ENCODE peak calls at places on chromosomes 5 and 9, in eight cellular contexts. One of them, this sample, is unnamed.
A peak's percentile ranks its signal among the peaks of the same experiment; 100 is the strongest.

GRCh38 chr5:93008502-93009167 is 572.4 kb downstream of the NR2F1-AS1 start:
- DNase-seq in CD8-positive, alpha-beta T cell: no peak
- DNase-seq in cardiac muscle cell: peak; percentile 72
- DNase-seq in uterus: no peak
- DNase-seq in neural progenitor cell: no peak
- DNase-seq in astrocyte: peak; percentile 22
- DNase-seq in ovary: no peak
- DNase-seq in stomach: no peak
- DNase-seq in this sample: no peak

GRCh38 chr5:146025108-146025507 is 80.3 kb downstream of the PLAC8L1 start:
- DNase-seq in cardiac muscle cell: no peak
- DNase-seq in neural progenitor cell: no peak
- DNase-seq in stomach: peak; percentile 82
- DNase-seq in uterus: no peak
- DNase-seq in astrocyte: no peak
- DNase-seq in ovary: no peak
- DNase-seq in CD8-positive, alpha-beta T cell: no peak
- DNase-seq in this sample: no peak

GRCh38 chr5:173563246-173563645 is 53.2 kb downstream of the BOD1 start:
- DNase-seq in stomach: no peak
- DNase-seq in uterus: no peak
- DNase-seq in cardiac muscle cell: no peak
- DNase-seq in neural progenitor cell: no peak
- DNase-seq in ovary: no peak
- DNase-seq in astrocyte: no peak
- DNase-seq in CD8-positive, alpha-beta T cell: no peak
- DNase-seq in this sample: no peak

GRCh38 chr5:72624641-72625236 is 117.5 kb upstream of the ZNF366 start:
- DNase-seq in astrocyte: peak; percentile 66
- DNase-seq in uterus: peak; percentile 48
- DNase-seq in stomach: no peak
- DNase-seq in neural progenitor cell: no peak
- DNase-seq in ovary: no peak
- DNase-seq in cardiac muscle cell: peak; percentile 60
- DNase-seq in CD8-positive, alpha-beta T cell: no peak
- DNase-seq in this sample: no peak

GRCh38 chr5:112063878-112064615 is 307.1 kb upstream of the NREP start:
- DNase-seq in astrocyte: no peak
- DNase-seq in uterus: no peak
- DNase-seq in ovary: no peak
- DNase-seq in cardiac muscle cell: no peak
- DNase-seq in neural progenitor cell: no peak
- DNase-seq in CD8-positive, alpha-beta T cell: no peak
- DNase-seq in stomach: no peak
- DNase-seq in this sample: peak; percentile 33

GRCh38 chr5:117093653-117094052 is 519.0 kb upstream of the SEMA6A start:
- DNase-seq in stomach: no peak
- DNase-seq in uterus: no peak
- DNase-seq in neural progenitor cell: no peak
- DNase-seq in CD8-positive, alpha-beta T cell: no peak
- DNase-seq in ovary: no peak
- DNase-seq in cardiac muscle cell: no peak
- DNase-seq in astrocyte: no peak
- DNase-seq in this sample: no peak

GRCh38 chr5:163789870-163790269 is 284.5 kb downstream of the MAT2B start:
- DNase-seq in ovary: no peak
- DNase-seq in cardiac muscle cell: no peak
- DNase-seq in neural progenitor cell: no peak
- DNase-seq in stomach: no peak
- DNase-seq in astrocyte: peak; percentile 44
- DNase-seq in CD8-positive, alpha-beta T cell: no peak
- DNase-seq in uterus: no peak
- DNase-seq in this sample: no peak

GRCh38 chr5:145557345-145557744 is 277.8 kb downstream of the PRELID2 start:
- DNase-seq in astrocyte: no peak
- DNase-seq in uterus: no peak
- DNase-seq in CD8-positive, alpha-beta T cell: no peak
- DNase-seq in cardiac muscle cell: no peak
- DNase-seq in stomach: no peak
- DNase-seq in neural progenitor cell: no peak
- DNase-seq in ovary: no peak
- DNase-seq in this sample: no peak

GRCh38 chr5:134099288-134099872 is 15.1 kb upstream of the TCF7 start:
- DNase-seq in cardiac muscle cell: no peak
- DNase-seq in CD8-positive, alpha-beta T cell: no peak
- DNase-seq in stomach: peak; percentile 34
- DNase-seq in ovary: no peak
- DNase-seq in uterus: no peak
- DNase-seq in neural progenitor cell: no peak
- DNase-seq in astrocyte: no peak
- DNase-seq in this sample: no peak

GRCh38 chr5:154356256-154356655 is 89.5 kb upstream of the SAP30L start:
- DNase-seq in astrocyte: peak; percentile 60
- DNase-seq in cardiac muscle cell: peak; percentile 48
- DNase-seq in stomach: no peak
- DNase-seq in neural progenitor cell: no peak
- DNase-seq in uterus: no peak
- DNase-seq in CD8-positive, alpha-beta T cell: no peak
- DNase-seq in ovary: no peak
- DNase-seq in this sample: no peak

GRCh38 chr5:168308976-168309598 is 17.6 kb downstream of the WWC1 start:
- DNase-seq in cardiac muscle cell: no peak
- DNase-seq in neural progenitor cell: no peak
- DNase-seq in CD8-positive, alpha-beta T cell: no peak
- DNase-seq in stomach: no peak
- DNase-seq in ovary: no peak
- DNase-seq in astrocyte: no peak
- DNase-seq in uterus: no peak
- DNase-seq in this sample: no peak

GRCh38 chr5:76622076-76622475 is 1.1 kb downstream of the F2RL2 start:
- DNase-seq in astrocyte: no peak
- DNase-seq in ovary: no peak
- DNase-seq in uterus: no peak
- DNase-seq in cardiac muscle cell: no peak
- DNase-seq in neural progenitor cell: no peak
- DNase-seq in CD8-positive, alpha-beta T cell: no peak
- DNase-seq in stomach: no peak
- DNase-seq in this sample: no peak

GRCh38 chr5:108727154-108727638 is 20.5 kb upstream of the FER start:
- DNase-seq in CD8-positive, alpha-beta T cell: no peak
- DNase-seq in ovary: no peak
- DNase-seq in neural progenitor cell: peak; percentile 18
- DNase-seq in cardiac muscle cell: peak; percentile 36
- DNase-seq in astrocyte: no peak
- DNase-seq in stomach: no peak
- DNase-seq in uterus: peak; percentile 17
- DNase-seq in this sample: no peak

GRCh38 chr9:5310851-5311250 is 6.3 kb upstream of the RLN2 start:
- DNase-seq in CD8-positive, alpha-beta T cell: no peak
- DNase-seq in astrocyte: peak; percentile 2
- DNase-seq in uterus: no peak
- DNase-seq in cardiac muscle cell: no peak
- DNase-seq in neural progenitor cell: no peak
- DNase-seq in stomach: no peak
- DNase-seq in ovary: no peak
- DNase-seq in this sample: no peak

GRCh38 chr9:86994231-86994630 is 46.9 kb upstream of the GAS1 start:
- DNase-seq in neural progenitor cell: no peak
- DNase-seq in uterus: no peak
- DNase-seq in cardiac muscle cell: peak; percentile 41
- DNase-seq in astrocyte: no peak
- DNase-seq in CD8-positive, alpha-beta T cell: no peak
- DNase-seq in ovary: no peak
- DNase-seq in stomach: no peak
- DNase-seq in this sample: no peak

GRCh38 chr5:32504923-32505596 is 60.5 kb upstream of the ZFR start:
- DNase-seq in neural progenitor cell: peak; percentile 64
- DNase-seq in uterus: peak; percentile 81
- DNase-seq in ovary: peak; percentile 53
- DNase-seq in stomach: no peak
- DNase-seq in CD8-positive, alpha-beta T cell: no peak
- DNase-seq in astrocyte: peak; percentile 93
- DNase-seq in cardiac muscle cell: peak; percentile 97
- DNase-seq in this sample: peak; percentile 78

GRCh38 chr9:129204840-129205239 is 26.8 kb upstream of the IER5L start:
- DNase-seq in ovary: no peak
- DNase-seq in stomach: no peak
- DNase-seq in astrocyte: no peak
- DNase-seq in uterus: no peak
- DNase-seq in CD8-positive, alpha-beta T cell: no peak
- DNase-seq in cardiac muscle cell: no peak
- DNase-seq in neural progenitor cell: no peak
- DNase-seq in this sample: no peak

GRCh38 chr5:59666709-59667108 is 226.8 kb downstream of the PDE4D start:
- DNase-seq in cardiac muscle cell: no peak
- DNase-seq in uterus: no peak
- DNase-seq in ovary: no peak
- DNase-seq in astrocyte: no peak
- DNase-seq in neural progenitor cell: no peak
- DNase-seq in stomach: no peak
- DNase-seq in CD8-positive, alpha-beta T cell: no peak
- DNase-seq in this sample: no peak

DNA sequence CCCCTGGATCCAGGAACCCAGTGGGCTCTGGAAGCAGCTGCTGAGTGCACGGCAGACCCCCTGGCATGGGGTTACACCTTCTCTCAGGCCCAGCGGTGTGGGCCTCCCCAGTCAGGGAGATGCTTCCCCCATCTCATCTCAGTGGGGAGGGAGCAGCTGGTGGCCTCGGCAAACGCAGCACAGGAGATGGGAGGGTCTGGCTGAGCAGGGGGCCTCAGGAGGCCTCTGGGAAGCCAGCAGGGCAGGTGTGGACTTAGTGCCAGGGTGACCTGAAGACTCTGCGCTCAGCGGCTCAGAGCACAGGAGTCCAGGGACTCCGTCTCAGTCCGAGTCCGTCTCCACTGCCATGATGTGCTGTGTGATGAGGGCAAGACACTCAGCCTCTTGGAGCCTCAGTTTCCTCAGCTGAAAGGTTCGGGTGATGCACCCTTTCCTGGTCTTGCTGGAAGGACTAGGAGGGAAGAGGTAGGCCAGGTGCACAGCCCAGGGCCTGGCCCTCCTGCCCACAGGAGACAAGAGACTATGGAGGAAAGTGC is 100.6 kb downstream of the GTF3C4 start:
- DNase-seq in ovary: no peak
- DNase-seq in neural progenitor cell: no peak
- DNase-seq in stomach: no peak
- DNase-seq in cardiac muscle cell: no peak
- DNase-seq in uterus: no peak
- DNase-seq in CD8-positive, alpha-beta T cell: no peak
- DNase-seq in astrocyte: no peak
- DNase-seq in this sample: no peak
- H3K27me3 ChIP-seq in ovary: no peaks in the 10 kb centered on the region
- H3K27me3 ChIP-seq in neural progenitor cell: peaks cover 31% of the 10 kb centered on the region
- H3K27me3 ChIP-seq in stomach: no peaks in the 10 kb centered on the region
- H3K27me3 ChIP-seq in cardiac muscle cell: no peaks in the 10 kb centered on the region
- H3K27me3 ChIP-seq in uterus: no peaks in the 10 kb centered on the region
- H3K27me3 ChIP-seq in CD8-positive, alpha-beta T cell: no peaks in the 10 kb centered on the region
- H3K27me3 ChIP-seq in astrocyte: no peaks in the 10 kb centered on the region
- H3K27me3 ChIP-seq in this sample: no peaks in the 10 kb centered on the region

GRCh38 chr5:143435207-143435657 is 31.7 kb upstream of the NR3C1 start:
- DNase-seq in neural progenitor cell: no peak
- DNase-seq in stomach: no peak
- DNase-seq in CD8-positive, alpha-beta T cell: peak; percentile 19
- DNase-seq in ovary: no peak
- DNase-seq in astrocyte: no peak
- DNase-seq in cardiac muscle cell: peak; percentile 38
- DNase-seq in uterus: no peak
- DNase-seq in this sample: no peak

GRCh38 chr5:143436871-143437270 is 33.4 kb upstream of the NR3C1 start:
- DNase-seq in astrocyte: no peak
- DNase-seq in ovary: no peak
- DNase-seq in CD8-positive, alpha-beta T cell: no peak
- DNase-seq in uterus: no peak
- DNase-seq in stomach: no peak
- DNase-seq in cardiac muscle cell: no peak
- DNase-seq in neural progenitor cell: no peak
- DNase-seq in this sample: no peak

GRCh38 chr5:143433680-143434079 is 30.2 kb upstream of the NR3C1 start:
- DNase-seq in stomach: no peak
- DNase-seq in uterus: no peak
- DNase-seq in ovary: no peak
- DNase-seq in neural progenitor cell: no peak
- DNase-seq in astrocyte: no peak
- DNase-seq in cardiac muscle cell: no peak
- DNase-seq in CD8-positive, alpha-beta T cell: no peak
- DNase-seq in this sample: no peak

GRCh38 chr5:143432658-143433239 is 29.3 kb upstream of the NR3C1 start:
- DNase-seq in stomach: no peak
- DNase-seq in astrocyte: no peak
- DNase-seq in uterus: no peak
- DNase-seq in cardiac muscle cell: no peak
- DNase-seq in neural progenitor cell: no peak
- DNase-seq in ovary: no peak
- DNase-seq in CD8-positive, alpha-beta T cell: no peak
- DNase-seq in this sample: no peak

GRCh38 chr5:143434261-143435206 is 31.0 kb upstream of the NR3C1 start:
- DNase-seq in uterus: no peak
- DNase-seq in ovary: no peak
- DNase-seq in cardiac muscle cell: peak; percentile 8
- DNase-seq in neural progenitor cell: no peak
- DNase-seq in CD8-positive, alpha-beta T cell: peak; percentile 52
- DNase-seq in stomach: peak; percentile 28
- DNase-seq in astrocyte: no peak
- DNase-seq in this sample: no peak
- H3K4me3 ChIP-seq in uterus: no peak overlapping the region
- H3K4me3 ChIP-seq in ovary: no peak overlapping the region
- H3K4me3 ChIP-seq in cardiac muscle cell: no peak overlapping the region
- H3K4me3 ChIP-seq in neural progenitor cell: no peak overlapping the region
- H3K4me3 ChIP-seq in CD8-positive, alpha-beta T cell: peak overlapping the region; percentile 44
- H3K4me3 ChIP-seq in stomach: peak overlapping the region; percentile 11
- H3K4me3 ChIP-seq in astrocyte: no peak overlapping the region
- H3K4me3 ChIP-seq in this sample: no peak overlapping the region

GRCh38 chr5:114018178-114018577 is 343.7 kb upstream of the KCNN2 start:
- DNase-seq in CD8-positive, alpha-beta T cell: no peak
- DNase-seq in ovary: no peak
- DNase-seq in uterus: no peak
- DNase-seq in cardiac muscle cell: no peak
- DNase-seq in stomach: no peak
- DNase-seq in astrocyte: no peak
- DNase-seq in neural progenitor cell: peak; percentile 52
- DNase-seq in this sample: no peak
- TF ChIP-seq CTCF in CD8-positive, alpha-beta T cell: no peak
- TF ChIP-seq CTCF in ovary: no peak
- TF ChIP-seq CTCF in uterus: no peak
- TF ChIP-seq CTCF in cardiac muscle cell: no peak
- TF ChIP-seq CTCF in stomach: no peak
- TF ChIP-seq CTCF in astrocyte: no peak
- TF ChIP-seq CTCF in neural progenitor cell: peak; percentile 66
- TF ChIP-seq CTCF in this sample: peak; percentile 29

DNA sequence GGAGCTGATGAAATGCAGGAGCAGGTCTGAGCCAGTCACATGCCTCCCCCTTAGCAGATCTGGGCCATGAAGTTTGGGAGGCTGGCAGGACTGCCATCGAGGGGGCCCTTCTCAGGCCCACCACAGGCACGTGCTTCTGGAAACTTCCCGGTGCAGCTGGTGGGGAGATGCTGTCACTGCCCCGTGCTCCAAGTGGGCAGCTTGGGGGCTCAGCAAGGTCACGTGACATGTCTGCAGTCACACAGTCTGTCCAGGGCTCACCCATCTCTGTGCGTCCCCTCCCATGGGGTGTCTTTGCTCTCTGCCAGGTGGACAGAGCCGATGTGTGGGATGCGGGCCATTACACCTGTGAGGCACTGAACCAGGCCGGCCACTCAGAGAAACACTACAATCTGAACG is 79.4 kb upstream of the ASS1 start:
- DNase-seq in neural progenitor cell: no peak
- DNase-seq in cardiac muscle cell: no peak
- DNase-seq in ovary: no peak
- DNase-seq in uterus: no peak
- DNase-seq in astrocyte: no peak
- DNase-seq in stomach: no peak
- DNase-seq in CD8-positive, alpha-beta T cell: no peak
- DNase-seq in this sample: no peak
- H3K27me3 ChIP-seq in neural progenitor cell: no peaks in the 10 kb centered on the region
- H3K27me3 ChIP-seq in cardiac muscle cell: no peaks in the 10 kb centered on the region
- H3K27me3 ChIP-seq in ovary: no peaks in the 10 kb centered on the region
- H3K27me3 ChIP-seq in uterus: no peaks in the 10 kb centered on the region
- H3K27me3 ChIP-seq in astrocyte: no peaks in the 10 kb centered on the region
- H3K27me3 ChIP-seq in stomach: peaks cover 6% of the 10 kb centered on the region
- H3K27me3 ChIP-seq in CD8-positive, alpha-beta T cell: no peaks in the 10 kb centered on the region
- H3K27me3 ChIP-seq in this sample: no peaks in the 10 kb centered on the region

This sample was measured in BE2C.